ENCODE peak calls at places on chromosomes 11 and 22, in four cellular contexts. X, I, S and T are unnamed samples.

GRCh38 chr22:20001082-20001638 is 15.5 kb downstream of the ARVCF start:
- DNase-seq in S (no peak), I (no peak), X (no peak), T (no peak)

GRCh38 chr11:15675683-15676082 is 561.0 kb downstream of the INSC start:
- DNase-seq in S (no peak), X (no peak), I (no peak), T (no peak)

GRCh38 chr22:39306456-39307361 is 12.7 kb downstream of the RPL3 start:
- DNase-seq in S (peak), X (no peak), I (no peak), T (peak)

GRCh38 chr11:128469220-128469619 is 118.1 kb downstream of the ETS1 start:
- DNase-seq in X (no peak), S (peak), I (no peak), T (no peak)

GRCh38 chr11:57359896-57360690 is 20.9 kb downstream of the PRG3 start:
- DNase-seq in X (no peak), S (no peak), I (no peak), T (no peak)

GRCh38 chr11:12377824-12378593 is 638 bp downstream of the PARVA start:
- DNase-seq in S (peak), I (peak), X (peak), T (peak)

GRCh38 chr11:126329644-126330200 is 25.8 kb upstream of the ST3GAL4 start:
- DNase-seq in S (no peak), X (no peak), I (no peak), T (no peak)

GRCh38 chr22:46180370-46181137 is 30.2 kb downstream of the PPARA start:
- DNase-seq in I (no peak), S (no peak), X (no peak), T (no peak)

GRCh38 chr22:46010177-46010867 is 33.4 kb upstream of the WNT7B start:
- DNase-seq in I (no peak), X (no peak), S (no peak), T (no peak)

GRCh38 chr22:19174106-19175025 is 4.2 kb downstream of the SLC25A1 start:
- DNase-seq in S (no peak), X (no peak), I (peak), T (no peak)

DNA sequence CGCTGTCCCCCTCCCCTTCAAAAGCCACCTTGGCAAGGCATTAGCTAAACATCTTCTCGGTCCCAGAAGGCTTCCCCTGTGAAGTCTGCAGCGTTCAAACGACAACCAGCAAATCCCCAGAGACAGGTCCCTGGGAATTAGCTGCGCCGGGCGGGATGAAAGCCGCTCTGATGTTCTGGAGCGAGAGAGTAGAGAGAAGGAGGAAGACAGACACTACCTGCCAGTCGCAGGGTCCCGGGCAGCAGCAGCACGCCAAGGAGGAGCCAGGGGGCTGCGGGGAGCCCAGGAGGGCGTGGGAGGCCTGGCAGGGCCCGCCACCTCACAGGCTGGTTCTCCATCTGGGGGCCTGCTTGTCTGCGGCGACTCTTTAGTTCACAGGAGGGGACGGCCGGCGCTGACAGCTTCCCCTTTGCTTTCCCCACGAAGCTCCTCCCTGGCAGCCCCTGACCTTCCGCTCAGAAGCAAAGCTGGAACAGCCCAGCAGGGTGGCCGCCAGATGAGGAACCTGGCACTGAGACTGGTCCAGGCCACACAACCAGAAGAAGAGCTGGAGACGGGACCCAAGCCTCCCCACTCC is at the start of gene NFAM1:
- DNase-seq in I (no peak), X (no peak), S (peak), T (peak)
- TF ChIP-seq POLR2AphosphoS5 in I (no peak), X (no peak), S (no peak), T (no peak)

GRCh38 chr11:43797337-43797736 is 83.3 kb upstream of the ALKBH3 start:
- DNase-seq in I (no peak), X (no peak), S (no peak), T (no peak)
- TF ChIP-seq POLR2AphosphoS5 in I (no peak), X (no peak), S (no peak), T (no peak)

DNA sequence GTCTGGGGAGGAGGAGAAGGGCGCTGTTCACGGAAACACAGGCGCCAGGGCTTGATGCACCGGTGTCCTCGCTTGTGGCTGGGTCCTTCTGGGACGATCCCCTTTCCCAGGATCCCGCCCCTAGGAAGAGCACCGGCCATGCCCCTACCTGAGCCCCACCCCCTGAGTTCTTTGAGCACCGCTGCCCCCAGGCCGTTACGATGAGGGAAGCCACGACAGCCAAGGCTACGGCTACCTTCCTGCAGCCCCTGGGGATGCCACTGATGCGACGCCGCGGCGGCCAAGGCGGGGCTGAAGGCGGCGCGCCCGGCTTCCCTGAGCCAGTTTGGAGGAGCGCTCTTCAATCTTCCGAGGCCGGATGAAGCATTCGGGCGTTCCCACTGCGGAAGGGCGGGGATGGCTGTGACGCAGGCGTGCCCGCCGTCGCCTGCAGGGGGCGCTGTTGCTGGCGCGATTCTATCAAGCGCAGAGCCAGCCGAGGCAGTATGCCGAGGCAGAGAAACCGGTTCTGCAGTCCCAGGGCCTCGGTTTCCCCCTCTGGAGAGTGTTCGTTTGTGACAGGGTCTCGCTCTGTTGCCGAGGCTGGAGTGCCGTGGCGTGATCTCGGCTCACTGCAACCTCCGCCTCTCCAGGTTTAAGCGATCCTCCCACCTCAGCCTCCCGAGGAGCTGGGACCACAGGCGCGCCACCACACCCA is 9.7 kb upstream of the NEFH start:
- DNase-seq in S (peak), X (no peak), I (peak), T (peak)
- TF ChIP-seq POLR2AphosphoS5 in S (no peak), X (no peak), I (no peak), T (no peak)

GRCh38 chr11:117195761-117196160 is 3.4 kb upstream of the TAGLN start:
- DNase-seq in S (no peak), I (no peak), X (no peak), T (no peak)

GRCh38 chr11:117198613-117199012 is 557 bp upstream of the TAGLN start:
- DNase-seq in X (no peak), S (no peak), I (no peak), T (no peak)

GRCh38 chr11:117199061-117199915 is at the start of gene TAGLN:
- DNase-seq in S (peak), I (peak), X (no peak), T (peak)

GRCh38 chr11:117197006-117197405 is 2.2 kb upstream of the TAGLN start:
- DNase-seq in I (no peak), X (no peak), S (no peak), T (no peak)

GRCh38 chr11:117197516-117198456 is 1.4 kb upstream of the TAGLN start:
- DNase-seq in X (no peak), I (no peak), S (peak), T (peak)
- TF ChIP-seq POLR2AphosphoS5 in X (no peak), I (no peak), S (peak), T (peak)

DNA sequence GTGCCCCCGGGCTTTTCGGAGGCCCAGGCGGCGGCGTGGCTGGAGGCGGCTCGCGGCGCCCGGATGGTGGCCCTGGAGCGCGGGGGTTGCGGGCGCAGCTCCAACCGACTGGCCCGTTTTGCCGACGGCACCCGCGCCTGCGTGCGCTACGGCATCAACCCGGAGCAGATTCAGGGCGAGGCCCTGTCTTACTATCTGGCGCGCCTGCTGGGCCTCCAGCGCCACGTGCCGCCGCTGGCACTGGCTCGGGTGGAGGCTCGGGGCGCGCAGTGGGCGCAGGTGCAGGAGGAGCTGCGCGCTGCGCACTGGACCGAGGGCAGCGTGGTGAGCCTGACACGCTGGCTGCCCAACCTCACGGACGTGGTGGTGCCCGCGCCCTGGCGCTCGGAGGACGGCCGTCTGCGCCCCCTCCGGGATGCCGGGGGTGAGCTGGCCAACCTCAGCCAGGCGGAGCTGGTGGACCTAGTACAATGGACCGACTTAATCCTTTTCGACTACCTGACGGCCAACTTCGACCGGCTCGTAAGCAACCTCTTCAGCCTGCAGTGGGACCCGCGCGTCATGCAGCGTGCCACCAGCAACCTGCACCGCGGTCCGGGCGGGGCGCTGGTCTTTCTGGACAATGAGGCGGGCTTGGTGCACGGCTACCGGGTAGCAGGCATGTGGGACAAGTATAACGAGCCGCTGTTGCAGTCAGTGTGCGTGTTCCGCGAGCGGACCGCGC is 932 bp downstream of the FJX1 start:
- DNase-seq in X (no peak), I (no peak), S (peak), T (no peak)
- TF ChIP-seq POLR2AphosphoS5 in X (no peak), I (no peak), S (no peak), T (no peak)

DNA sequence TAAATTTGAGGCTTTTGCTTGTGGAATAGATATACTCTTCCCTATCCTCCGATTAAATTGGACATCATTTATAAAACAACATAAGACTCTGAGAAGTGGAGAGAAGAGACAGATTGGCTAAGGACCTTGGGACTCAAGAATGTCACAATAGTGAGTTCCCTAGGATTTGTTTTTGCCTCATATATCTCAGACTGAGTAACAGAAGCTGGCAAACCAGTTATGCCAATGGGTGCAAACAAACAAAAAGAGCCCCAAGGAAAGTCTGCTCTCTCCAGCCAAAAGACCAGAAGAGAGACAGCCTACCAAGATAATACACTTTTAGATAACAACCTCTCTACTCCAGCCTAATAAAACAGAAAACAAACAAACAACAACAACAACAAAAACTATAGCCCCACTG is 28.9 kb downstream of the DEUP1 start:
- DNase-seq in X (no peak), I (no peak), S (no peak), T (no peak)
- TF ChIP-seq POLR2AphosphoS5 in X (no peak), I (no peak), S (no peak), T (no peak)